ENCODE peak calls at places on chromosomes 11 and 22, in eight cellular contexts. V, O, U, A, G, M, W and N are unnamed samples.

GRCh38 chr11:8006349-8006977 is 19.3 kb downstream of the EIF3F start:
- DNase-seq in M (peak), A (no peak), U (peak), O (peak), G (no peak), W (peak), V (peak), N (peak)

GRCh38 chr11:31974737-31975136 is 116.1 kb upstream of the RCN1 start:
- DNase-seq in M (peak), U (no peak), V (no peak), G (no peak), O (no peak), W (no peak), A (no peak), N (no peak)

GRCh38 chr11:9787981-9788521 is 124.2 kb downstream of the SWAP70 start:
- DNase-seq in A (no peak), U (no peak), W (no peak), V (no peak), G (peak), O (no peak), M (peak), N (no peak)

GRCh38 chr11:14067686-14068085 is 105.2 kb downstream of the SPON1 start:
- DNase-seq in M (no peak), O (no peak), U (no peak), A (no peak), V (no peak), W (no peak), G (no peak), N (no peak)

GRCh38 chr22:50180727-50181521 is 4.8 kb upstream of the TRABD start:
- DNase-seq in W (no peak), U (no peak), V (no peak), G (no peak), A (peak), M (no peak), O (no peak), N (no peak)

GRCh38 chr11:93740031-93740801 is 1.1 kb downstream of the TAF1D start:
- DNase-seq in V (peak), W (peak), U (no peak), M (peak), O (no peak), A (no peak), G (no peak), N (peak)

GRCh38 chr11:118807800-118808778 is 17.1 kb upstream of the DDX6 start:
- DNase-seq in A (no peak), U (no peak), O (no peak), G (no peak), V (no peak), W (no peak), M (no peak), N (no peak)

GRCh38 chr11:130999992-131000770 is 83.9 kb upstream of the SNX19 start:
- DNase-seq in G (no peak), W (no peak), M (peak), V (no peak), U (no peak), O (no peak), A (no peak), N (no peak)

GRCh38 chr11:58390551-58391063 is 16.1 kb downstream of the OR5B3 start:
- DNase-seq in A (no peak), W (no peak), G (no peak), U (no peak), O (no peak), V (no peak), M (no peak), N (no peak)